ENCODE peak calls at places on chromosomes 3 and 15, in eight cellular contexts. One of them, this sample, is unnamed.

GRCh38 chr3:98188553-98188952 is 22.1 kb downstream of the OR5H15 start:
- DNase-seq in activated naive CD8-positive, alpha-beta T cell treated with anti-CD3 and anti-CD28 coated beads for 36 hours: no peak
- DNase-seq in small intestine: no peak
- DNase-seq in HL-60: no peak
- DNase-seq in ELF-1: peak
- DNase-seq in effector memory CD8-positive, alpha-beta T cell: no peak
- DNase-seq in nucleus accumbens: no peak
- DNase-seq in stimulated activated CD4-positive, alpha-beta T cell treated with anti-CD3 and anti-CD28 coated beads, Interleukin-2, amount 100 ng/mL, for 24 hours: no peak
- DNase-seq in this sample: peak

GRCh38 chr3:73404450-73404849 is 220.3 kb downstream of the PDZRN3 start:
- DNase-seq in nucleus accumbens: no peak
- DNase-seq in HL-60: no peak
- DNase-seq in small intestine: no peak
- DNase-seq in effector memory CD8-positive, alpha-beta T cell: no peak
- DNase-seq in stimulated activated CD4-positive, alpha-beta T cell treated with anti-CD3 and anti-CD28 coated beads, Interleukin-2, amount 100 ng/mL, for 24 hours: no peak
- DNase-seq in ELF-1: peak
- DNase-seq in activated naive CD8-positive, alpha-beta T cell treated with anti-CD3 and anti-CD28 coated beads for 36 hours: no peak
- DNase-seq in this sample: no peak

GRCh38 chr15:99424978-99425665 is 140.7 kb upstream of the MEF2A start:
- DNase-seq in small intestine: no peak
- DNase-seq in HL-60: no peak
- DNase-seq in effector memory CD8-positive, alpha-beta T cell: no peak
- DNase-seq in nucleus accumbens: peak
- DNase-seq in activated naive CD8-positive, alpha-beta T cell treated with anti-CD3 and anti-CD28 coated beads for 36 hours: peak
- DNase-seq in stimulated activated CD4-positive, alpha-beta T cell treated with anti-CD3 and anti-CD28 coated beads, Interleukin-2, amount 100 ng/mL, for 24 hours: peak
- DNase-seq in ELF-1: peak
- DNase-seq in this sample: peak

GRCh38 chr3:73759290-73759689 is 134.5 kb upstream of the PDZRN3 start:
- DNase-seq in effector memory CD8-positive, alpha-beta T cell: no peak
- DNase-seq in activated naive CD8-positive, alpha-beta T cell treated with anti-CD3 and anti-CD28 coated beads for 36 hours: no peak
- DNase-seq in nucleus accumbens: no peak
- DNase-seq in HL-60: no peak
- DNase-seq in small intestine: peak
- DNase-seq in stimulated activated CD4-positive, alpha-beta T cell treated with anti-CD3 and anti-CD28 coated beads, Interleukin-2, amount 100 ng/mL, for 24 hours: no peak
- DNase-seq in ELF-1: no peak
- DNase-seq in this sample: peak

GRCh38 chr15:85745525-85745924 is 49.2 kb downstream of the KLHL25 start:
- DNase-seq in stimulated activated CD4-positive, alpha-beta T cell treated with anti-CD3 and anti-CD28 coated beads, Interleukin-2, amount 100 ng/mL, for 24 hours: no peak
- DNase-seq in effector memory CD8-positive, alpha-beta T cell: no peak
- DNase-seq in HL-60: no peak
- DNase-seq in small intestine: no peak
- DNase-seq in activated naive CD8-positive, alpha-beta T cell treated with anti-CD3 and anti-CD28 coated beads for 36 hours: no peak
- DNase-seq in ELF-1: no peak
- DNase-seq in nucleus accumbens: no peak
- DNase-seq in this sample: no peak

GRCh38 chr15:99909914-99910313 is 176.7 kb upstream of the LYSMD4 start:
- DNase-seq in nucleus accumbens: no peak
- DNase-seq in HL-60: no peak
- DNase-seq in small intestine: no peak
- DNase-seq in ELF-1: peak
- DNase-seq in stimulated activated CD4-positive, alpha-beta T cell treated with anti-CD3 and anti-CD28 coated beads, Interleukin-2, amount 100 ng/mL, for 24 hours: no peak
- DNase-seq in activated naive CD8-positive, alpha-beta T cell treated with anti-CD3 and anti-CD28 coated beads for 36 hours: no peak
- DNase-seq in effector memory CD8-positive, alpha-beta T cell: no peak
- DNase-seq in this sample: peak

GRCh38 chr3:149442845-149443544 is 31.5 kb upstream of the TM4SF4 start:
- DNase-seq in small intestine: peak
- DNase-seq in activated naive CD8-positive, alpha-beta T cell treated with anti-CD3 and anti-CD28 coated beads for 36 hours: no peak
- DNase-seq in HL-60: no peak
- DNase-seq in nucleus accumbens: no peak
- DNase-seq in ELF-1: no peak
- DNase-seq in stimulated activated CD4-positive, alpha-beta T cell treated with anti-CD3 and anti-CD28 coated beads, Interleukin-2, amount 100 ng/mL, for 24 hours: no peak
- DNase-seq in effector memory CD8-positive, alpha-beta T cell: no peak
- DNase-seq in this sample: no peak

GRCh38 chr3:126452213-126452612 is 23.5 kb downstream of the ZXDC start:
- DNase-seq in HL-60: no peak
- DNase-seq in nucleus accumbens: no peak
- DNase-seq in small intestine: no peak
- DNase-seq in stimulated activated CD4-positive, alpha-beta T cell treated with anti-CD3 and anti-CD28 coated beads, Interleukin-2, amount 100 ng/mL, for 24 hours: no peak
- DNase-seq in effector memory CD8-positive, alpha-beta T cell: no peak
- DNase-seq in activated naive CD8-positive, alpha-beta T cell treated with anti-CD3 and anti-CD28 coated beads for 36 hours: no peak
- DNase-seq in ELF-1: no peak
- DNase-seq in this sample: no peak

GRCh38 chr15:73265536-73266153 is 103.1 kb downstream of the HCN4 start:
- DNase-seq in nucleus accumbens: peak
- DNase-seq in small intestine: peak
- DNase-seq in HL-60: no peak
- DNase-seq in effector memory CD8-positive, alpha-beta T cell: peak
- DNase-seq in stimulated activated CD4-positive, alpha-beta T cell treated with anti-CD3 and anti-CD28 coated beads, Interleukin-2, amount 100 ng/mL, for 24 hours: peak
- DNase-seq in ELF-1: peak
- DNase-seq in activated naive CD8-positive, alpha-beta T cell treated with anti-CD3 and anti-CD28 coated beads for 36 hours: peak
- DNase-seq in this sample: peak

GRCh38 chr3:188102861-188103547 is 51.0 kb upstream of the LPP start:
- DNase-seq in HL-60: no peak
- DNase-seq in ELF-1: no peak
- DNase-seq in effector memory CD8-positive, alpha-beta T cell: no peak
- DNase-seq in stimulated activated CD4-positive, alpha-beta T cell treated with anti-CD3 and anti-CD28 coated beads, Interleukin-2, amount 100 ng/mL, for 24 hours: no peak
- DNase-seq in activated naive CD8-positive, alpha-beta T cell treated with anti-CD3 and anti-CD28 coated beads for 36 hours: no peak
- DNase-seq in nucleus accumbens: no peak
- DNase-seq in small intestine: no peak
- DNase-seq in this sample: no peak

GRCh38 chr3:50304601-50305000 is 1.2 kb upstream of the HYAL1 start:
- DNase-seq in nucleus accumbens: no peak
- DNase-seq in HL-60: no peak
- DNase-seq in small intestine: no peak
- DNase-seq in effector memory CD8-positive, alpha-beta T cell: no peak
- DNase-seq in ELF-1: no peak
- DNase-seq in stimulated activated CD4-positive, alpha-beta T cell treated with anti-CD3 and anti-CD28 coated beads, Interleukin-2, amount 100 ng/mL, for 24 hours: no peak
- DNase-seq in activated naive CD8-positive, alpha-beta T cell treated with anti-CD3 and anti-CD28 coated beads for 36 hours: no peak
- DNase-seq in this sample: no peak

GRCh38 chr3:112308151-112308911 is 14.3 kb upstream of the SLC9C1 start:
- DNase-seq in activated naive CD8-positive, alpha-beta T cell treated with anti-CD3 and anti-CD28 coated beads for 36 hours: no peak
- DNase-seq in small intestine: peak
- DNase-seq in effector memory CD8-positive, alpha-beta T cell: no peak
- DNase-seq in ELF-1: peak
- DNase-seq in nucleus accumbens: no peak
- DNase-seq in stimulated activated CD4-positive, alpha-beta T cell treated with anti-CD3 and anti-CD28 coated beads, Interleukin-2, amount 100 ng/mL, for 24 hours: no peak
- DNase-seq in HL-60: no peak
- DNase-seq in this sample: peak

GRCh38 chr15:41933771-41934170 is 38.6 kb downstream of the EHD4 start:
- DNase-seq in nucleus accumbens: no peak
- DNase-seq in small intestine: peak
- DNase-seq in activated naive CD8-positive, alpha-beta T cell treated with anti-CD3 and anti-CD28 coated beads for 36 hours: no peak
- DNase-seq in ELF-1: no peak
- DNase-seq in HL-60: no peak
- DNase-seq in stimulated activated CD4-positive, alpha-beta T cell treated with anti-CD3 and anti-CD28 coated beads, Interleukin-2, amount 100 ng/mL, for 24 hours: peak
- DNase-seq in effector memory CD8-positive, alpha-beta T cell: no peak
- DNase-seq in this sample: peak

GRCh38 chr15:48682949-48683651 is 37.6 kb upstream of the FBN1 start:
- DNase-seq in ELF-1: no peak
- DNase-seq in nucleus accumbens: no peak
- DNase-seq in stimulated activated CD4-positive, alpha-beta T cell treated with anti-CD3 and anti-CD28 coated beads, Interleukin-2, amount 100 ng/mL, for 24 hours: no peak
- DNase-seq in activated naive CD8-positive, alpha-beta T cell treated with anti-CD3 and anti-CD28 coated beads for 36 hours: no peak
- DNase-seq in effector memory CD8-positive, alpha-beta T cell: no peak
- DNase-seq in small intestine: peak
- DNase-seq in HL-60: no peak
- DNase-seq in this sample: peak